ENCODE peak calls at places on chromosomes 3 and 15, in six cellular contexts. One of them, this sample, is unnamed.

GRCh38 chr3:108006077-108006675 is 84.7 kb downstream of the CD47 start:
- DNase-seq in fibroblast of pulmonary artery: peak; percentile 67
- DNase-seq in cardiac fibroblast: no peak
- DNase-seq in heart left ventricle: peak; percentile 42
- DNase-seq in GM23338: no peak
- DNase-seq in GM12865: no peak
- DNase-seq in this sample: no peak

GRCh38 chr3:39329493-39329892 is at the start of gene CCR8:
- DNase-seq in cardiac fibroblast: no peak
- DNase-seq in GM23338: no peak
- DNase-seq in heart left ventricle: no peak
- DNase-seq in GM12865: peak; percentile 39
- DNase-seq in fibroblast of pulmonary artery: no peak
- DNase-seq in this sample: no peak

GRCh38 chr3:134353831-134354611 is 20.2 kb downstream of the AMOTL2 start:
- DNase-seq in cardiac fibroblast: no peak
- DNase-seq in GM12865: no peak
- DNase-seq in fibroblast of pulmonary artery: no peak
- DNase-seq in GM23338: no peak
- DNase-seq in heart left ventricle: peak; percentile 14
- DNase-seq in this sample: no peak

GRCh38 chr3:139534992-139535879 is 4.3 kb downstream of the RBP1 start:
- DNase-seq in GM23338: no peak
- DNase-seq in heart left ventricle: peak; percentile 81
- DNase-seq in fibroblast of pulmonary artery: peak; percentile 84
- DNase-seq in cardiac fibroblast: peak; percentile 36
- DNase-seq in GM12865: peak; percentile 7
- DNase-seq in this sample: no peak

GRCh38 chr15:85564686-85565085 is 184.3 kb downstream of the AKAP13 start:
- DNase-seq in heart left ventricle: no peak
- DNase-seq in cardiac fibroblast: no peak
- DNase-seq in GM12865: no peak
- DNase-seq in GM23338: no peak
- DNase-seq in fibroblast of pulmonary artery: no peak
- DNase-seq in this sample: no peak

GRCh38 chr15:95559875-95560394 is 770.6 kb upstream of the NR2F2 start:
- DNase-seq in GM12865: no peak
- DNase-seq in GM23338: no peak
- DNase-seq in cardiac fibroblast: peak; percentile 97
- DNase-seq in heart left ventricle: peak; percentile 42
- DNase-seq in fibroblast of pulmonary artery: peak; percentile 94
- DNase-seq in this sample: peak; percentile 65

GRCh38 chr15:69648215-69648614 is 195.6 kb downstream of the RPLP1 start:
- DNase-seq in cardiac fibroblast: no peak
- DNase-seq in GM12865: no peak
- DNase-seq in fibroblast of pulmonary artery: no peak
- DNase-seq in heart left ventricle: no peak
- DNase-seq in GM23338: peak; percentile 56
- DNase-seq in this sample: no peak

GRCh38 chr3:114484895-114485294 is 191.1 kb downstream of the TIGIT start:
- DNase-seq in GM23338: no peak
- DNase-seq in GM12865: no peak
- DNase-seq in cardiac fibroblast: no peak
- DNase-seq in heart left ventricle: no peak
- DNase-seq in fibroblast of pulmonary artery: no peak
- DNase-seq in this sample: no peak

GRCh38 chr15:50857763-50858162 is 50.7 kb upstream of the AP4E1 start:
- DNase-seq in fibroblast of pulmonary artery: no peak
- DNase-seq in GM12865: no peak
- DNase-seq in cardiac fibroblast: no peak
- DNase-seq in heart left ventricle: no peak
- DNase-seq in GM23338: peak; percentile 13
- DNase-seq in this sample: no peak

GRCh38 chr3:44981220-44981619 is 5.2 kb downstream of the EXOSC7 start:
- DNase-seq in heart left ventricle: no peak
- DNase-seq in fibroblast of pulmonary artery: peak; percentile 20
- DNase-seq in GM23338: no peak
- DNase-seq in cardiac fibroblast: peak; percentile 45
- DNase-seq in GM12865: no peak
- DNase-seq in this sample: no peak

GRCh38 chr3:25155696-25156471 is 272.2 kb upstream of the RARB start:
- DNase-seq in heart left ventricle: no peak
- DNase-seq in fibroblast of pulmonary artery: peak; percentile 8
- DNase-seq in cardiac fibroblast: no peak
- DNase-seq in GM23338: peak; percentile 91
- DNase-seq in GM12865: no peak
- DNase-seq in this sample: peak; percentile 17

GRCh38 chr3:50264389-50264963 is 4.5 kb upstream of the SEMA3B start:
- DNase-seq in heart left ventricle: peak; percentile 79
- DNase-seq in GM12865: no peak
- DNase-seq in fibroblast of pulmonary artery: peak; percentile 86
- DNase-seq in GM23338: no peak
- DNase-seq in cardiac fibroblast: peak; percentile 68
- DNase-seq in this sample: peak; percentile 84

GRCh38 chr3:42975955-42976354 is 3.2 kb upstream of the GASK1A start:
- DNase-seq in cardiac fibroblast: no peak
- DNase-seq in heart left ventricle: no peak
- DNase-seq in GM12865: no peak
- DNase-seq in fibroblast of pulmonary artery: no peak
- DNase-seq in GM23338: no peak
- DNase-seq in this sample: no peak

GRCh38 chr3:122940628-122941086 is 86.9 kb downstream of the SEMA5B start:
- DNase-seq in fibroblast of pulmonary artery: peak; percentile 30
- DNase-seq in GM23338: no peak
- DNase-seq in GM12865: no peak
- DNase-seq in heart left ventricle: peak; percentile 37
- DNase-seq in cardiac fibroblast: peak; percentile 18
- DNase-seq in this sample: no peak

GRCh38 chr15:45641374-45641778 is 6.5 kb downstream of the SQOR start:
- DNase-seq in heart left ventricle: no peak
- DNase-seq in fibroblast of pulmonary artery: peak; percentile 92
- DNase-seq in GM12865: no peak
- DNase-seq in cardiac fibroblast: peak; percentile 97
- DNase-seq in GM23338: no peak
- DNase-seq in this sample: peak; percentile 89
- TF ChIP-seq CTCF in heart left ventricle: no peak
- TF ChIP-seq CTCF in fibroblast of pulmonary artery: no peak
- TF ChIP-seq CTCF in GM12865: no peak
- TF ChIP-seq CTCF in cardiac fibroblast: peak; percentile 6
- TF ChIP-seq CTCF in GM23338: no peak
- TF ChIP-seq CTCF in this sample: no peak

DNA sequence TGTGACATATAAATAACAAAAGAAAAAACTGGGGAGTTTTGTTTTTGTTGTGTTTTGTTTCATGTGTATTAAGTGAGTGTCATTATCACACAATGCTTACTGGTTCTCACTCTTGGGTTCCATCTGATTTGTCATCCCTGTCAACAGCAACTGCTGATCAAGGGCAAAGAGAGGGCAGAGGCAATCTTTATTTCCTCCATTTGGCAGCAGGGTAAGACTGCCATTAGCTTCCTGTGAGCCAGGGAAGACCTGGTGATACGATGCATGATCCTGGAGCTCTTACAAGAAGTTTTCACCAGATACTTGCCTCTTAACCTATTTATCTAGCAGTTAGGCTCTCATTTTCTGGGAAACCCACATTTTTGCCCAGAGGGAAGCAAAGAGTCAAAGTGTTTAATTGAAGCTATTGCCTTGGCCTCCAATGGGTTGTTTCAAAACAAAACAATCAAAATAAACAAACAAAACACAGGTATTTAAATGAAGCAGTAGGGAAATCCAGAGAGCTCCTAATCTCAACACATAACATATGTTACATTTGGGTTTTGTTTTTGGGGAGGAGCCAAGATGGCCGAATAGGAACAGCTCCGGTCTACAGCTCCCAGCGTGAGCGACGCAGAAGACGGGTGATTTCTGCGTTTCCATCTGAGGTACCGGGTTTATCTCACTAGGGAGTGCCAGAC is 529.8 kb downstream of the MAGI1 start:
- DNase-seq in GM23338: peak; percentile 33
- DNase-seq in fibroblast of pulmonary artery: no peak
- DNase-seq in cardiac fibroblast: peak; percentile 8
- DNase-seq in heart left ventricle: no peak
- DNase-seq in GM12865: no peak
- DNase-seq in this sample: no peak
- H3K4me3 ChIP-seq in GM23338: peak overlapping the region; percentile 56
- H3K4me3 ChIP-seq in fibroblast of pulmonary artery: peak overlapping the region; percentile 43
- H3K4me3 ChIP-seq in cardiac fibroblast: peak overlapping the region; percentile 35
- H3K4me3 ChIP-seq in heart left ventricle: no peak overlapping the region
- H3K4me3 ChIP-seq in GM12865: no peak overlapping the region
- H3K4me3 ChIP-seq in this sample: no peak overlapping the region

DNA sequence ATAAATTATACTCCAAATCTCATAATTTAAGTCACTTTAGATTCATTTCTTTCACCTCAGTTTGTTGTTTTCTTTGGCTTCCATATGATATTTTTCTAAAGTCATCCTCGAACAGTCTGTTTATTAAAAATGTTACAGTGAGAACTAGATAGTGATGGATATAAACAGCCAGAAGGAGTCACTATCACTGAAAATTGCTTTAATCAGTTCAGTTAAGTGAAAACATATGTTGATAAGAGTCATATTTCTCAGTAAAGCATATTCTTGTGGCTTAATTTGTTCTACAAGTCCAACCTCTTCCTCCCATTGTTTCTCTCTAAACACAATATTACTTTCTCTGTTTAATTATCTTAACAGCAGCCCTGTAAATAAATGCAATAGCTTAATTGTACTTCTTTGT is 427.5 kb upstream of the ALCAM start:
- DNase-seq in heart left ventricle: no peak
- DNase-seq in GM12865: no peak
- DNase-seq in cardiac fibroblast: peak; percentile 27
- DNase-seq in GM23338: no peak
- DNase-seq in fibroblast of pulmonary artery: peak; percentile 33
- DNase-seq in this sample: no peak
- TF ChIP-seq CTCF in heart left ventricle: no peak
- TF ChIP-seq CTCF in GM12865: no peak
- TF ChIP-seq CTCF in cardiac fibroblast: no peak
- TF ChIP-seq CTCF in GM23338: no peak
- TF ChIP-seq CTCF in fibroblast of pulmonary artery: no peak
- TF ChIP-seq CTCF in this sample: no peak

GRCh38 chr15:40893019-40893723 is 1.1 kb upstream of the VPS18 start:
- DNase-seq in heart left ventricle: no peak
- DNase-seq in fibroblast of pulmonary artery: no peak
- DNase-seq in cardiac fibroblast: peak; percentile 26
- DNase-seq in GM23338: no peak
- DNase-seq in GM12865: no peak
- DNase-seq in this sample: no peak
- H3K4me3 ChIP-seq in heart left ventricle: no peak overlapping the region
- H3K4me3 ChIP-seq in fibroblast of pulmonary artery: no peak overlapping the region
- H3K4me3 ChIP-seq in cardiac fibroblast: no peak overlapping the region
- H3K4me3 ChIP-seq in GM23338: peak overlapping the region; percentile 91
- H3K4me3 ChIP-seq in GM12865: no peak overlapping the region
- H3K4me3 ChIP-seq in this sample: no peak overlapping the region

DNA sequence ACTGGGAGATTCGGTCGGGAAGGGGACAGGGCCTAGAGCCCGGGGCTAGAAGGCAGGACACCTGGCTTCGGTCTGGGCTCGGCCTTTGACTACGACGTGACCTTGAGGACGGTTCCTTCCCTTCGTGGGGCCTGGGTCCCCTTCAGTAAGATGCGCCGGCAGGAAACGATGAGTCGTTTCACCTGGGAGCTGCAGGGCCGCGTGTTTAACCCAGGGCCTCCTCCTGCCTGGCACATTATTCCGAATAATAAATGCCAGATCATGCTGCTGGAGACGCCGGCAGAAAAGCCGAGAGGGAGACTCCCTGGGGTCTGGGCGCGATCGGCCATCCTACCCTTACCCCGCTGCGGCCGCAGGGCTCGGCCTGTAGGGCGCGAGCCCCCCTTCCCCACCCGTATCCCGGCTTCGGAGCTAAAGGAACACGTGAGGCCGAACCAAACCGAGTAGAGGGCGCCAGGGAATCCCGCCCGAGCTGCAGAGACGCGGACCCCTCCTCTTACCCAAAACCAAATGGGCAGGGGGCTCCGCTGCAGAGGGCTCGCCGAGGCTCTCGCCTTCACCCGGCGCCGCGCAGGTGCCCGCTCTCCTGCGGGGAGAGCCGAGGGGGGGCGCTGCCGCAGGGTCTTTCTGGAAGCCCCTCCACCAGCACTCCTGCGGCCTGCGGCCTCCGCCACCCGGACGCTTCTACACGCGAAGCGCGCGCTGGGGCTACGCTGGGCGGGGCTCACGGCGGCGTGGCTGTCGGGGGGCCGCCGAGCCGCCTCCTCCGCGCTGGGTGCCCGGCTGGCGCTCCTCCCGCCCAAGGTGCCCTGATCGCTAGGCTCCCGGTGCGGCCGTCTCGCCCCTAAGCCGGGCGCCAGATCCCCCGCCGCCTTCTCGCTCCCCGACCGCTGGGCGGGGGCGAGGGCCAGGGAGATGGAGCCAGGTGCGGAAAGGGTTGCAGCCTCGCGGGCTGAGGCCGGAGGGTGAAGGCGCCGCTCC is at the start of gene BDH1:
- DNase-seq in GM12865: peak; percentile 87
- DNase-seq in heart left ventricle: no peak
- DNase-seq in fibroblast of pulmonary artery: no peak
- DNase-seq in cardiac fibroblast: no peak
- DNase-seq in GM23338: peak; percentile 83
- DNase-seq in this sample: no peak
- TF ChIP-seq CTCF in GM12865: no peak
- TF ChIP-seq CTCF in heart left ventricle: no peak
- TF ChIP-seq CTCF in fibroblast of pulmonary artery: no peak
- TF ChIP-seq CTCF in cardiac fibroblast: no peak
- TF ChIP-seq CTCF in GM23338: peak; percentile 28
- TF ChIP-seq CTCF in this sample: no peak

GRCh38 chr3:177281292-177281942 is 84.1 kb upstream of the TBL1XR1 start:
- DNase-seq in fibroblast of pulmonary artery: no peak
- DNase-seq in cardiac fibroblast: no peak
- DNase-seq in GM23338: no peak
- DNase-seq in heart left ventricle: no peak
- DNase-seq in GM12865: peak; percentile 67
- DNase-seq in this sample: no peak

GRCh38 chr3:177283983-177284382 is 86.7 kb upstream of the TBL1XR1 start:
- DNase-seq in GM12865: no peak
- DNase-seq in cardiac fibroblast: no peak
- DNase-seq in heart left ventricle: no peak
- DNase-seq in fibroblast of pulmonary artery: no peak
- DNase-seq in GM23338: no peak
- DNase-seq in this sample: no peak

GRCh38 chr3:177278016-177278415 is 80.7 kb upstream of the TBL1XR1 start:
- DNase-seq in cardiac fibroblast: no peak
- DNase-seq in fibroblast of pulmonary artery: no peak
- DNase-seq in GM12865: no peak
- DNase-seq in heart left ventricle: no peak
- DNase-seq in GM23338: no peak
- DNase-seq in this sample: no peak

GRCh38 chr3:177282028-177282655 is 84.9 kb upstream of the TBL1XR1 start:
- DNase-seq in cardiac fibroblast: no peak
- DNase-seq in heart left ventricle: no peak
- DNase-seq in GM12865: peak; percentile 24
- DNase-seq in fibroblast of pulmonary artery: no peak
- DNase-seq in GM23338: no peak
- DNase-seq in this sample: no peak

GRCh38 chr3:177279118-177279815 is 82.0 kb upstream of the TBL1XR1 start:
- DNase-seq in GM12865: no peak
- DNase-seq in fibroblast of pulmonary artery: no peak
- DNase-seq in heart left ventricle: no peak
- DNase-seq in GM23338: peak; percentile 34
- DNase-seq in cardiac fibroblast: no peak
- DNase-seq in this sample: no peak
- H3K4me3 ChIP-seq in GM12865: no peak overlapping the region
- H3K4me3 ChIP-seq in fibroblast of pulmonary artery: no peak overlapping the region
- H3K4me3 ChIP-seq in heart left ventricle: no peak overlapping the region
- H3K4me3 ChIP-seq in GM23338: no peak overlapping the region
- H3K4me3 ChIP-seq in cardiac fibroblast: no peak overlapping the region
- H3K4me3 ChIP-seq in this sample: no peak overlapping the region